ENCODE peak calls at places on chromosomes 2 and 18, in four cellular contexts. W, M, G and I are unnamed samples.

GRCh38 chr2:134460583-134460998 is 206.7 kb downstream of the MGAT5 start:
- DNase-seq in W (peak; percentile 18), M (peak; percentile 55), G (no peak), I (no peak)

GRCh38 chr2:182144039-182144779 is 158.6 kb downstream of the PPP1R1C start:
- DNase-seq in W (no peak), M (no peak), G (no peak), I (no peak)

GRCh38 chr2:117470311-117471095 is 344.0 kb upstream of the DDX18 start:
- DNase-seq in W (no peak), M (no peak), G (no peak), I (no peak)

GRCh38 chr2:182898718-182899117 is 32.3 kb upstream of the FRZB start:
- DNase-seq in W (no peak), M (no peak), G (no peak), I (no peak)

GRCh38 chr2:5946210-5947118 is 254.3 kb downstream of the SOX11 start:
- DNase-seq in W (no peak), M (no peak), G (no peak), I (no peak)

GRCh38 chr18:54957295-54957694 is 2.0 kb downstream of the CCDC68 start:
- DNase-seq in W (no peak), M (no peak), G (no peak), I (no peak)

GRCh38 chr2:15155959-15156574 is 405.1 kb downstream of the NBAS start:
- DNase-seq in W (no peak), M (no peak), G (no peak), I (no peak)

GRCh38 chr2:96109931-96110511 is 6.3 kb downstream of the ADRA2B start:
- DNase-seq in W (no peak), M (no peak), G (no peak), I (no peak)

GRCh38 chr2:119338826-119339561 is 27.6 kb downstream of the C2orf76 start:
- DNase-seq in W (no peak), M (no peak), G (no peak), I (no peak)

GRCh38 chr2:220165401-220165800 is 538.0 kb downstream of the SLC4A3 start:
- DNase-seq in W (no peak), M (no peak), G (no peak), I (no peak)

GRCh38 chr18:40980171-40980570 is 974.9 kb upstream of the PIK3C3 start:
- DNase-seq in W (no peak), M (no peak), G (no peak), I (no peak)

GRCh38 chr2:215736653-215737290 is 276.6 kb downstream of the MREG start:
- DNase-seq in W (no peak), M (peak; percentile 69), G (no peak), I (no peak)

GRCh38 chr18:69528439-69528838 is 127.8 kb downstream of the DOK6 start:
- DNase-seq in W (no peak), M (peak; percentile 3), G (no peak), I (no peak)

GRCh38 chr18:70216788-70217187 is 11.3 kb upstream of the RTTN start:
- DNase-seq in W (peak; percentile 47), M (no peak), G (no peak), I (no peak)

GRCh38 chr2:157164370-157164769 is 93.1 kb upstream of the GALNT5 start:
- DNase-seq in W (no peak), M (no peak), G (no peak), I (no peak)

GRCh38 chr2:41149054-41149453 is 697.2 kb upstream of the SLC8A1 start:
- DNase-seq in W (no peak), M (no peak), G (no peak), I (no peak)

GRCh38 chr2:66301767-66302140 is 133.2 kb upstream of the MEIS1 start:
- DNase-seq in W (no peak), M (no peak), G (no peak), I (no peak)

GRCh38 chr2:110771549-110772382 is 39.4 kb downstream of the ACOXL start:
- DNase-seq in W (no peak), M (no peak), G (no peak), I (no peak)

GRCh38 chr2:113136828-113137775 is 9.7 kb downstream of the IL1RN start:
- DNase-seq in W (peak; percentile 8), M (peak; percentile 39), G (no peak), I (peak; percentile 14)

GRCh38 chr2:196587061-196587460 is 52.5 kb upstream of the CCDC150 start:
- DNase-seq in W (no peak), M (no peak), G (no peak), I (no peak)

GRCh38 chr2:11446733-11447248 is 19.2 kb downstream of the E2F6 start:
- DNase-seq in W (peak; percentile 33), M (peak; percentile 62), G (no peak), I (peak; percentile 12)

DNA sequence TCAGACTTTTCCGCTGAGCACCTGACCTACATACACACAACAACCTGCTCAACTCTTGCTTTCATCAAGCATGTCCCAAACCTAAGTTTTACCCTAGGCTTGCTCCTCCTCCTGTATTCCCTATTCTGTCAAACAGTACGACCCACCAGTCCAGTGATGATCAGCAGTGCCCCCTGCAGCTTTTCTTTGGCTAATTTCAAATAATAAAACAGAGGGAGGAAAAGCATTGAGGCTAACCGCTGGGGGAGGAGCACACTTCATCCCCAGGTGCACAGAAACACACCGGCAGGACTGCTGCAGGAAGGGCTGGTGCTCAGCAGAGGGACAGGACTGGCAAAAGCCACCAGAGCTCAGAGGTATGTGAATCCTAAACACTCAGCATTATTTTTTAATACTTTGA is 21.2 kb downstream of the E2F6 start:
- DNase-seq in W (no peak), M (no peak), G (no peak), I (no peak)
- TF ChIP-seq CTCF in W (no peak), M (no peak), G (no peak), I (no peak)

GRCh38 chr2:26033769-26034596 is at the start of gene RAB10:
- DNase-seq in W (peak; percentile 98), M (peak; percentile 99), G (peak; percentile 93), I (peak; percentile 98)
- TF ChIP-seq CTCF in W (no peak), M (no peak), G (no peak), I (no peak)

DNA sequence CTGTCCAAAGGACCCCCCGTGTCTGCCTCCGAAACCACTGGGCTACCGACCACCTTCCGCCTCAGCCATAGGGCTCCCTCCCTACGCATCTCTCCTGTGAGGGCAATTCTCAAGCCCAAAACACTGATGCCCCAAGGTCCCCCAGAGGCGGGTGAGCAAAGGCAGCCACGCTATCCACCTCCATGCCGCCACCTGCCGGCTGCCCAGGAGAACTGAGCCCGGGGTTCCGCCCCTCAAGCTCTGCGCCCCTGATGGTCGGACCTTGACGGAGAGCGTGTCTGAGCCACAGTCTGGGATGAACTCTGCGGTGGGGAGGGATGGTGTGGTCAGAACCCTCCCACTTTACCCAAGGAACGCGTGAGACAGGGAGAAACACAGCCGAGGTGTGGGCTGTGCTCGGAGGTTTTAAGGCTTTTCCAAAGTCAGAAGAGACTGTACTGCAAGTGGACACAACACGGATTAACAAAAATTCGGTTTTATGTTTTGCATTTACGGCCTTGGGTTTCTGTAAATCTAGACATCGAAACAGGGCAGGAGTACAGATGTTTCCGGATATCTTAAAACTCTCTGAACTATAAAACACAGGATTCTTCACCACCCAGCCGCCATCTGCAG is 114.1 kb downstream of the ZNF516 start:
- DNase-seq in W (no peak), M (no peak), G (no peak), I (no peak)
- TF ChIP-seq CTCF in W (peak; percentile 54), M (peak; percentile 51), G (peak; percentile 77), I (peak; percentile 44)

DNA sequence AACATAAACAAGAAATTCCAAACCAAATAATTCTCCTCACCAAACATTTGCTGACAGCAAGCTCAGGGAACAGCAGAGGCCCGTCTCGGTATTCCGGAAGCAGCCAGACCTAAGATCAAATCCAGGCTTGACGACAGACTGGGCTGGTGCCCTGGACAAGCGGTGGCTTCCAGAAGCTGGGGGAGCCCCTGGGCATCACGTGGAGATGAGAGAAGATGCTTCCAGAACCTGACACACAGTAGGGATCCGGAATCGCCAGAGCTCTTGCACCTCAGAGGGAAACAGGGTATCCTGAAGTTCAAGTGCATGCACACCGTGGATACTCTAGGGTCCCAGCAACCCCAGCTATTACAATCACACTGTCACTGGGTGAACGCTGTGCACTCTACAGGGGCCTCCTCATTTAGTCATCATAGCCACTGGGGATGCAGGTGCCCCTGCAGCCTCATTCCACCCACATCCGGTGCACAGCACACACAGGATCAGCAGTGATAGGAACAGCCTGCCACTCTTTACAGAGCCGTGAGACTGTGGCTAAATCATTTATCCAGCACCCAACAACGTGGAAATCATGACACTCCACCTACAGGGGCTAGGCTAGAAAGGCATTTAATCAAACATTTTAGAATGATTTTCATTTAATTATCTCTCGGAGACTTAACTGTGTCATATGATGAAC is 102.6 kb downstream of the HDAC4 start:
- DNase-seq in W (no peak), M (no peak), G (no peak), I (no peak)
- TF ChIP-seq CTCF in W (no peak), M (no peak), G (no peak), I (no peak)

GRCh38 chr2:86105252-86105968 is at the start of gene POLR1A:
- DNase-seq in W (peak; percentile 86), M (peak; percentile 96), G (peak; percentile 82), I (peak; percentile 85)
- TF ChIP-seq CTCF in W (peak; percentile 23), M (peak; percentile 29), G (no peak), I (peak; percentile 0)

GRCh38 chr2:12433641-12433990 is 283.1 kb upstream of the TRIB2 start:
- DNase-seq in W (no peak), M (no peak), G (no peak), I (no peak)
- TF ChIP-seq CTCF in W (no peak), M (no peak), G (peak; percentile 4), I (no peak)

GRCh38 chr2:18209934-18210639 is 331.6 kb downstream of the KCNS3 start:
- DNase-seq in W (peak; percentile 55), M (peak; percentile 32), G (peak; percentile 69), I (no peak)

GRCh38 chr2:18213986-18214385 is 335.5 kb downstream of the KCNS3 start:
- DNase-seq in W (no peak), M (no peak), G (no peak), I (no peak)

GRCh38 chr2:18214936-18215335 is 336.5 kb downstream of the KCNS3 start:
- DNase-seq in W (no peak), M (peak; percentile 1), G (peak; percentile 12), I (no peak)

GRCh38 chr2:18208956-18209355 is 330.5 kb downstream of the KCNS3 start:
- DNase-seq in W (no peak), M (no peak), G (no peak), I (no peak)
- TF ChIP-seq CTCF in W (no peak), M (no peak), G (no peak), I (no peak)

GRCh38 chr18:7743256-7743655 is 176.1 kb downstream of the PTPRM start:
- DNase-seq in W (no peak), M (no peak), G (no peak), I (no peak)
- TF ChIP-seq CTCF in W (no peak), M (no peak), G (no peak), I (no peak)

GRCh38 chr2:109260886-109261700 is 132.1 kb downstream of the SH3RF3 start:
- DNase-seq in W (no peak), M (peak; percentile 13), G (no peak), I (no peak)
- TF ChIP-seq CTCF in W (peak; percentile 51), M (peak; percentile 39), G (peak; percentile 28), I (peak; percentile 23)

GRCh38 chr2:204717591-204717990 is 172.3 kb downstream of the PARD3B start:
- DNase-seq in W (no peak), M (no peak), G (no peak), I (no peak)
- TF ChIP-seq CTCF in W (no peak), M (no peak), G (no peak), I (no peak)